ENCODE peak calls at places on chromosomes 6 and 20, in seven cellular contexts. K, D, Q, F, E, I and L are unnamed samples.

GRCh38 chr20:60048634-60049578 is 90.7 kb downstream of the CDH26 start:
- DNase-seq in Q (no peak), D (no peak), K (no peak), I (peak; percentile 13), F (no peak), E (no peak), L (peak; percentile 64)

GRCh38 chr20:42855896-42856295 is 333.8 kb downstream of the PTPRT start:
- DNase-seq in E (no peak), F (no peak), D (no peak), I (no peak), K (no peak), Q (no peak), L (no peak)

GRCh38 chr6:6703720-6704422 is 115.4 kb downstream of the LY86 start:
- DNase-seq in I (no peak), F (no peak), D (no peak), K (no peak), Q (no peak), E (peak; percentile 96), L (no peak)

GRCh38 chr20:45011108-45011526 is 44.8 kb downstream of the STK4 start:
- DNase-seq in K (peak; percentile 86), D (peak; percentile 46), F (peak; percentile 46), I (peak; percentile 41), E (peak; percentile 65), Q (peak; percentile 64), L (no peak)

GRCh38 chr20:54019127-54019526 is 51.3 kb downstream of the BCAS1 start:
- DNase-seq in Q (no peak), I (no peak), K (no peak), F (no peak), E (no peak), D (no peak), L (no peak)

GRCh38 chr6:144955853-144956252 is 670.7 kb downstream of the UTRN start:
- DNase-seq in E (no peak), Q (no peak), K (peak; percentile 8), D (no peak), I (no peak), F (no peak), L (no peak)

GRCh38 chr6:149246691-149247384 is 70.7 kb upstream of the TAB2 start:
- DNase-seq in Q (no peak), D (no peak), F (no peak), I (no peak), K (no peak), E (peak; percentile 49), L (no peak)

GRCh38 chr6:131023834-131024504 is 39.1 kb downstream of the EPB41L2 start:
- DNase-seq in F (no peak), K (peak; percentile 80), Q (no peak), E (no peak), I (no peak), D (no peak), L (no peak)

GRCh38 chr6:107221519-107221918 is 106.2 kb upstream of the BEND3 start:
- DNase-seq in Q (no peak), E (no peak), F (no peak), D (no peak), K (no peak), I (no peak), L (no peak)

GRCh38 chr6:67175091-67175490 is 1460.0 kb upstream of the ADGRB3 start:
- DNase-seq in D (no peak), E (no peak), F (no peak), I (no peak), K (no peak), Q (no peak), L (no peak)

GRCh38 chr6:23414204-23414501 is 711.9 kb upstream of the NRSN1 start:
- DNase-seq in F (peak; percentile 5), Q (no peak), E (no peak), I (no peak), D (no peak), K (peak; percentile 81), L (no peak)

GRCh38 chr6:159970659-159971063 is 1.8 kb downstream of the IGF2R start:
- DNase-seq in D (no peak), I (no peak), Q (no peak), F (no peak), K (no peak), E (no peak), L (no peak)

GRCh38 chr20:53949319-53949839 is 121.0 kb downstream of the BCAS1 start:
- DNase-seq in Q (peak; percentile 95), E (peak; percentile 69), D (no peak), F (no peak), I (no peak), K (peak; percentile 88), L (peak; percentile 96)

GRCh38 chr20:30892704-30893345 is 364.6 kb upstream of the DEFB115 start:
- DNase-seq in E (no peak), K (no peak), D (no peak), I (no peak), Q (no peak), F (no peak), L (no peak)

GRCh38 chr20:17822039-17822438 is 122.3 kb downstream of the BANF2 start:
- DNase-seq in E (peak; percentile 75), Q (no peak), K (peak; percentile 92), D (no peak), F (peak; percentile 79), I (no peak), L (no peak)

GRCh38 chr20:58523072-58523681 is 8.0 kb upstream of the APCDD1L start:
- DNase-seq in K (peak; percentile 27), I (peak; percentile 15), F (no peak), D (no peak), Q (no peak), E (no peak), L (peak; percentile 44)

GRCh38 chr6:24930386-24930785 is 5.4 kb downstream of the RIPOR2 start:
- DNase-seq in E (no peak), F (no peak), D (no peak), Q (no peak), K (peak; percentile 49), I (no peak), L (no peak)

GRCh38 chr6:24932832-24933231 is 2.9 kb downstream of the RIPOR2 start:
- DNase-seq in E (no peak), K (no peak), Q (no peak), I (no peak), F (no peak), D (no peak), L (no peak)

GRCh38 chr6:24931752-24932691 is 3.7 kb downstream of the RIPOR2 start:
- DNase-seq in Q (no peak), K (peak; percentile 54), D (no peak), I (no peak), F (no peak), E (no peak), L (no peak)

GRCh38 chr6:24933266-24933665 is 2.5 kb downstream of the RIPOR2 start:
- DNase-seq in Q (no peak), D (no peak), E (no peak), I (no peak), K (no peak), F (no peak), L (no peak)

DNA sequence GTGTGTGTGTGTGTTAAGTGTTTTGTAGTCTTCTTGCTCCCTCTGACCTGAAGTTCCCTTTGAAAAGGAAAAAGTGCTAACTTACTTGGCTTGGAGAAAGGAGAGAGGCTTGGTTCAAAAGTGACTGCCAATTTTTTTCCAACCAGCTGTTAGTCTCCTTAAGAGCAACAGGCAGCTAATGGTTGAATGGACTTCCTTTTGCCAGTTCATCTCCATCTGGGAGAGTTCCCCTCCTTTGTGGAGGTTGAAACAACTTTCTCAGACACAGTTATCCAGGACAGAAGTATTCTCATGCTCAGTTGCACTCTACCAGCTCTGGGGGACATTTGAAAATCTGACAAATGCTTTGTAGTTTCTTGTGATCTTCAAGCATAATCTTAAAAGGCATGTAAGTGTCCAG is 4.5 kb downstream of the RIPOR2 start:
- DNase-seq in E (no peak), D (no peak), F (no peak), I (no peak), Q (no peak), K (peak; percentile 55), L (no peak)
- H3K27ac ChIP-seq in E (no peak overlapping the region), D (no peak overlapping the region), F (no peak overlapping the region), I (no peak overlapping the region), Q (no peak overlapping the region), K (peak overlapping the region; percentile 74), L (no peak overlapping the region)

DNA sequence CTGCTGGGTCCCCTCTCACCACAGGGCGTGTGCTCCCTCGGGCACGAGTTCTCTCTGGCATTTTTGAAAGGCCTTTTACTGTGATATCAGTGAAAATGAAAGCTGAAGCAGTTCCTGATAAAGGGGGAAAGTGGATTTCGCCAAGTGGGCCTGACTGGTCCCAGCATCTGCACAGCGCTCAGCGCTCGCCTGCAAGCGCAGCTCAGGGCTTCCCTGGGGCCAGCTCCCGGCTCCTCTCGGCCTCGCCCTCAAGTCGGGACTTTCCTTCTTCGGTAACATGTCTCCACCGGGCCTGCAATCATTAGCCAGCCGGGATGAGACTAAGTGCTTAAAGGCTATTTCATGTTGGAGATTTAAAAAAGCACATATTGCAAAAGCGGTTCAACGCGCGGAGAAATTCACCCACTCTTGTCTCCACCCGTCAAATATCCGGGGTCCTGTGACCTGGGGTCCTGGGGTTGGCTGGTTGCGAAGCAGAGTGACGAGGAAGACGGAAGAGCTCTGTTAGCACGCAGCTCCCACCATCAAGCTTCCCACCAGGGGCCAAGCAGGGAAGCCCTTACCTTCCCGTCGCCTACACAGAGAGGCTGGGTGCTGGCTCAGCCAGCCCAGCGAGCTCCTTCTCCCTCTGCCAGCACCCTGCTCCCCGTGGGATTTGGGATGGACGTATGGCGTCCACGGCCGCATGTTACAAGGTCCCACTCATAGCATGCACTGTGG is 114.1 kb downstream of the SMOC2 start:
- DNase-seq in E (no peak), Q (no peak), K (no peak), D (no peak), I (no peak), F (no peak), L (no peak)
- H3K9me3 ChIP-seq in E (no peaks in the 10 kb centered on the region), Q (peaks cover 6% of the 10 kb centered on the region), K (no peaks in the 10 kb centered on the region), D (no peaks in the 10 kb centered on the region), I (no peaks in the 10 kb centered on the region), F (no peaks in the 10 kb centered on the region), L (peaks cover 2% of the 10 kb centered on the region)

DNA sequence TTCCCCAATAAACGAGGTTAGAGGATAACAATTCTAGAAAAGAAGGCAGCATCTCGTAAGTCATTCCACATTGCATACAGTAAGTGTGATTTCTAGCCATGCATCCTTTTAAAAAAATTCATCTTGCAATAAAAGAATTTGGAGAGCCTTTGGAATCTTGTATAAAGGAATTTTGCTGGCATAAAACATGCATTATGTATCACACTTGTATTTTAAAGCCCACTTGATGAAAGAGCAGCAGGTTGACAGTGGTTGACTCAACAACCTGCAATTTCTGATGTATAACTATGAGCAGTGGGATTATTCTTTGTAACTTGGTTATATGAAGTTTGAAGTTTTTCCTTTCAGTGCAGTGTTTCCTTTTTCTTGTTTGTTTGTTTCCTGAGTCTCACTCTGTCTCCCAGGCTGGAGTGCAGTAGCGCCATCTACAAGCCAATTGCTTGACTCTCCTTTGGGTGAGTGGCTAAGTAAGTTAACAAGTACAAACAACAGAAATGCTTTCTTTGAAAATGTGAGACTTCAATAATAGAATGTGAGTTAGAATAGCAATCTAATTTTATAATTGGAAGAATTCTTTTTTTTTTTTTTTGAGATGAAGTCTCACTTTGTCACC is 39.9 kb downstream of the JARID2 start:
- DNase-seq in K (no peak), E (no peak), Q (no peak), F (no peak), D (no peak), I (no peak), L (no peak)
- H3K27ac ChIP-seq in K (no peak overlapping the region), E (no peak overlapping the region), Q (peak overlapping the region; percentile 95), F (no peak overlapping the region), D (peak overlapping the region; percentile 33), I (no peak overlapping the region), L (peak overlapping the region; percentile 82)

DNA sequence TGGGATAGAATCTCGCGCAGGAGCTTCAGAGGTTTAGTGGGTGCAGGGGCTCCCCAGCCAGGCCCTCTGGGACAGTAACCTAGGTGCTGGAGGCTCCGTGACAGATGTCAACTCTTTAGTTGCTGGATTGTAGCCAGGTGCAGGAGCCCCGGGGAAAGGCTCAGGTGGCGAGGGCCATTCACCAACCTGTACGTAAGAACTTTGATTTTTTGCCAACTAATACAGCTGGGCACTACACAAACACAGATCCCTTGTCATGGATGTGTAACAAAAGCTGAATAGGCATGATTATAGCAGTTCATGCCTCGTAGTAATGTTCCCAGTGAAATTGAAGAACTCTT is 82.6 kb downstream of the CDC5L start:
- DNase-seq in Q (no peak), D (no peak), K (no peak), F (no peak), I (no peak), E (no peak), L (no peak)
- H3K9me3 ChIP-seq in Q (no peaks in the 10 kb centered on the region), D (no peaks in the 10 kb centered on the region), K (no peaks in the 10 kb centered on the region), F (no peaks in the 10 kb centered on the region), I (no peaks in the 10 kb centered on the region), E (no peaks in the 10 kb centered on the region), L (no peaks in the 10 kb centered on the region)